ENCODE peak calls at places on chromosomes 2 and 18, in six cellular contexts. B is A549; Z is heart right ventricle; Y is gastrocnemius medialis; C is CD8-positive, alpha-beta T cell; X is HepG2. P is an unnamed sample. For H3K9me3 and H3K4me1, the result is how much of the 10 kb centered on the place peaks cover.

GRCh38 chr2:60530228-60530627 is 23.2 kb downstream of the BCL11A start:
- ATAC-seq in B (no peak), Z (no peak), Y (no peak), C (no peak), X (peak), P (no peak)

GRCh38 chr2:38653715-38654494 is 12.0 kb upstream of the GALM start:
- ATAC-seq in B (peak), Z (peak), Y (no peak), C (peak), X (peak), P (peak)

GRCh38 chr2:190896477-190896876 is 15.9 kb downstream of the GLS start:
- ATAC-seq in B (no peak), Z (peak), Y (no peak), C (no peak), X (no peak), P (no peak)

GRCh38 chr2:3951131-3951954 is 248.0 kb downstream of the DCDC2C start:
- ATAC-seq in B (no peak), Z (peak), Y (no peak), C (no peak), X (no peak), P (peak)

GRCh38 chr2:133097666-133098065 is 427.7 kb upstream of the LYPD1 start:
- ATAC-seq in B (no peak), Z (no peak), Y (no peak), C (no peak), X (no peak), P (no peak)

GRCh38 chr2:6487805-6488204 is 377.9 kb downstream of the CMPK2 start:
- ATAC-seq in B (no peak), Z (no peak), Y (no peak), C (no peak), X (no peak), P (no peak)

GRCh38 chr2:61750624-61751023 is 103.2 kb downstream of the FAM161A start:
- ATAC-seq in B (peak), Z (no peak), Y (no peak), C (no peak), X (no peak), P (no peak)

GRCh38 chr2:207283356-207283755 is 117.6 kb upstream of the KLF7 start:
- ATAC-seq in B (peak), Z (peak), Y (no peak), C (no peak), X (no peak), P (peak)

GRCh38 chr18:64981915-64982314 is 768.9 kb upstream of the CDH7 start:
- ATAC-seq in B (no peak), Z (no peak), Y (no peak), C (no peak), X (no peak), P (no peak)

GRCh38 chr2:238557431-238557830 is 130.7 kb downstream of the ASB1 start:
- ATAC-seq in B (no peak), Z (no peak), Y (no peak), C (no peak), X (no peak), P (no peak)

GRCh38 chr18:31064130-31064529 is 21.6 kb upstream of the DSC3 start:
- ATAC-seq in B (no peak), Z (no peak), Y (no peak), C (no peak), X (no peak), P (no peak)

GRCh38 chr2:195451160-195451559 is 205.9 kb upstream of the SLC39A10 start:
- ATAC-seq in B (no peak), Z (peak), Y (no peak), C (no peak), X (no peak), P (no peak)

GRCh38 chr18:8857806-8858205 is 152.4 kb downstream of the MTCL1 start:
- ATAC-seq in B (no peak), Z (no peak), Y (no peak), C (no peak), X (no peak), P (no peak)

GRCh38 chr18:45412577-45412976 is 202.7 kb upstream of the SLC14A2 start:
- ATAC-seq in B (no peak), Z (no peak), Y (no peak), C (no peak), X (no peak), P (no peak)

GRCh38 chr18:76391746-76392145 is 103.3 kb downstream of the ZNF516 start:
- ATAC-seq in B (no peak), Z (no peak), Y (no peak), C (no peak), X (peak), P (no peak)

GRCh38 chr2:182616471-182617393 is 99.3 kb upstream of the DNAJC10 start:
- ATAC-seq in B (no peak), Z (peak), Y (no peak), C (no peak), X (peak), P (peak)

GRCh38 chr18:23336072-23336471 is 117.0 kb upstream of the RIOK3 start:
- ATAC-seq in B (no peak), Z (peak), Y (no peak), C (no peak), X (no peak), P (peak)

GRCh38 chr2:23426284-23426905 is 41.4 kb downstream of the KLHL29 start:
- ATAC-seq in B (no peak), Z (peak), Y (peak), C (no peak), X (no peak), P (peak)

GRCh38 chr2:162344617-162344950 is 652 bp downstream of the GCA start:
- ATAC-seq in B (peak), Z (no peak), Y (no peak), C (no peak), X (peak), P (no peak)

GRCh38 chr2:168671932-168672331 is 130.5 kb upstream of the NOSTRIN start:
- ATAC-seq in B (no peak), Z (no peak), Y (no peak), C (no peak), X (no peak), P (no peak)

GRCh38 chr2:241914542-241914941 is 45.0 kb downstream of the RTP5 start:
- ATAC-seq in B (no peak), Z (no peak), Y (no peak), C (no peak), X (no peak), P (no peak)
- H3K9me3 ChIP-seq in B (under half), Z (under half), Y (under half), C (under half), X (under half), P (under half)

GRCh38 chr2:105378276-105378840 is 20.5 kb downstream of the FHL2 start:
- ATAC-seq in B (no peak), Z (peak), Y (no peak), C (no peak), X (no peak), P (no peak)

GRCh38 chr2:105377871-105378270 is 21.0 kb downstream of the FHL2 start:
- ATAC-seq in B (peak), Z (no peak), Y (no peak), C (no peak), X (no peak), P (no peak)

GRCh38 chr2:105380432-105381118 is 18.3 kb downstream of the FHL2 start:
- ATAC-seq in B (no peak), Z (peak), Y (no peak), C (no peak), X (no peak), P (peak)

GRCh38 chr2:105379741-105380186 is 19.1 kb downstream of the FHL2 start:
- ATAC-seq in B (no peak), Z (no peak), Y (peak), C (no peak), X (no peak), P (no peak)

DNA sequence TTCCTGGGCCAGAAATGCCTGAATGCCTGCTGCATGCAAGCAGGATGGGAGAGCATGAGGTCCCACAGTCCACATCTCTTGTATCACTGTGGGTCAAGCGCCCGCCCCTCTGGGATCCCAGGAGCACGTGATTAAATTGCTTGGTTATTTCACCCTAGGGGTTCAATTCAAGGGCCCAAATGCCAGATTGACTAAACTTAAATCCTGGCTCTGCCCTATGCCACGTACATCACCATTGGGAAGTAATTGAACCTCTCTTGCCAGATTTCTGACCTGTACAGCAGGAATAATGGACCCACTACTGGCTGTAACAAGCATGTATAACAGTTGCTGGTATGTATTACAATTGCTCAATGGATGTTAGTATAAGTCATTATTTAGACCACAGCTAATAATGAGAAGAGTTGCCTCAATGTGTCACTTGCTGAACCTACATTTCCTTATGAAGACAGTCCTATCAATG is 19.9 kb downstream of the FHL2 start:
- ATAC-seq in B (no peak), Z (peak), Y (no peak), C (no peak), X (no peak), P (no peak)
- H3K4me1 ChIP-seq in B (under half), Z (half or more), Y (half or more), C (under half), X (under half), P (under half)

DNA sequence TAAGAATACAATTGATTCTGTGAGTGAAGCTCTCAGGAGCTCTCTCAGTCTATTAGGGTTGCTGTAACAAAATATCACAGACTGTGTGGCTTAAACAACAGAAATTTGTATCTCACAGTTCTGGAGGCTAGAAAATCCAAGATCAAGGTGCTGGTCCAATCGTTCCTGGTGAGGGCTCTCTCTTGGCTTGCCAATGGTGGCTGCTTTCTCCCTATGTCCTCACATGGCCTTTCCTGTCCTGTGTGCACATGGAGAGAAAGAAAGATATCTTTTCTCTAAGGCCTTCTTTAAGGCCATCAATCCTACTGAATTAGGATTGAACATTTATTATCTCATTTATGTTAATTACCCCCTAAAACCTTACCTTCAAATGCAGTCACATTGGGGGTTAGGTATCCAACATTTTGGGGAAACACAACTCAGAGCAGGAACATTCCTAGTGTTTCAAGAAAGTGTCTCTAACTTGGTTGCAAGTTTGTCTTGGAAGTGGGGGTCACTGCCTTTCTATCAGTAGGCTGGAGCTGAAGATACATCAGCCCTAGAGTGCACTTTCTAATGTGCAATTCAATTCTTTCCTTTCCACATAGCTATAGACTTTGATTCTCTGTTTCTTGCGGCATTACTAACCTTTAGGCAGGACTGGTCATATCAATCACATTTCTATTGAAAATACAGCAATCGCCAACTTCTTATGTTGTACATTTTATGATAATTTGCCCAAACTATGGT is 24.8 kb downstream of the TFPI start:
- ATAC-seq in B (peak), Z (no peak), Y (no peak), C (no peak), X (peak), P (no peak)
- H3K9me3 ChIP-seq in B (under half), Z (under half), Y (under half), C (under half), X (under half), P (under half)

GRCh38 chr2:105768961-105769452 is 24.3 kb downstream of the NCK2 start:
- ATAC-seq in B (no peak), Z (no peak), Y (no peak), C (no peak), X (no peak), P (no peak)
- H3K4me1 ChIP-seq in B (under half), Z (under half), Y (under half), C (half or more), X (under half), P (under half)

DNA sequence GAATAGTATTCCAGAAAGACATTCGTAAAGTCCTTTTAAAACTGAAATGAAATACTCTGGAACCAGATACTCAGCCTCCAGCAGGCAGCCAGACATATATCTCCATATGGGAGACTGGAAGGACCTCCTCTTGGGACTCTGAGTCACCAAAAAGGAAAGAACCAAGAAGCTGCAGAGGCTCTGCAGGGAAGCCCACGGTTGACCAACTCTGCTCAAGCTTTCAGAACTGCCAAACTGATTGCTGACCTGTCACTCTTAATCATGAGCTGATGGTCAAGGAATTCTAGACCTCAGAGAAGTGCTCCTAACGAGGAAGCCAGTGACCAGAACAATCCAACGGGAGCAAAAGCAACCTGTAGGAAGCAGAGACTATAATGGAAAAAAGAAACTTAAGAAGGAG is 434.7 kb downstream of the EIPR1 start:
- ATAC-seq in B (no peak), Z (no peak), Y (no peak), C (no peak), X (no peak), P (no peak)
- H3K9me3 ChIP-seq in B (under half), Z (under half), Y (under half), C (under half), X (under half), P (under half)